ENCODE peak calls at places on chromosomes 1 and 21, in nine cellular contexts. One of them, this sample, is unnamed.

GRCh38 chr1:98674075-98674781 is 12.7 kb downstream of the SNX7 start:
- DNase-seq in tibial nerve: no peak
- DNase-seq in stomach: no peak
- DNase-seq in A549: no peak
- DNase-seq in H1: no peak
- DNase-seq in sigmoid colon: no peak
- DNase-seq in ovary: no peak
- DNase-seq in transverse colon: no peak
- DNase-seq in upper lobe of left lung: no peak
- DNase-seq in this sample: no peak

GRCh38 chr1:160117709-160118183 is 2.2 kb downstream of the ATP1A2 start:
- DNase-seq in tibial nerve: peak; percentile 41
- DNase-seq in stomach: peak; percentile 32
- DNase-seq in A549: no peak
- DNase-seq in H1: no peak
- DNase-seq in sigmoid colon: peak; percentile 89
- DNase-seq in ovary: peak; percentile 68
- DNase-seq in transverse colon: peak; percentile 22
- DNase-seq in upper lobe of left lung: peak; percentile 37
- DNase-seq in this sample: no peak

GRCh38 chr1:199799116-199799515 is 228.4 kb upstream of the NR5A2 start:
- DNase-seq in tibial nerve: no peak
- DNase-seq in stomach: no peak
- DNase-seq in A549: no peak
- DNase-seq in H1: peak; percentile 56
- DNase-seq in sigmoid colon: no peak
- DNase-seq in ovary: no peak
- DNase-seq in transverse colon: no peak
- DNase-seq in upper lobe of left lung: no peak
- DNase-seq in this sample: peak; percentile 53

GRCh38 chr1:1554926-1555915 is 14.8 kb upstream of the TMEM240 start:
- DNase-seq in tibial nerve: no peak
- DNase-seq in stomach: no peak
- DNase-seq in A549: peak; percentile 40
- DNase-seq in H1: no peak
- DNase-seq in sigmoid colon: no peak
- DNase-seq in ovary: no peak
- DNase-seq in transverse colon: no peak
- DNase-seq in upper lobe of left lung: no peak
- DNase-seq in this sample: no peak

GRCh38 chr1:243351347-243351746 is 95.5 kb downstream of the SDCCAG8 start:
- DNase-seq in tibial nerve: no peak
- DNase-seq in stomach: no peak
- DNase-seq in A549: no peak
- DNase-seq in H1: no peak
- DNase-seq in sigmoid colon: no peak
- DNase-seq in ovary: no peak
- DNase-seq in transverse colon: no peak
- DNase-seq in upper lobe of left lung: no peak
- DNase-seq in this sample: no peak

GRCh38 chr1:175129997-175130648 is 62.5 kb downstream of the KIAA0040 start:
- DNase-seq in tibial nerve: no peak
- DNase-seq in stomach: no peak
- DNase-seq in A549: no peak
- DNase-seq in H1: no peak
- DNase-seq in sigmoid colon: no peak
- DNase-seq in ovary: no peak
- DNase-seq in transverse colon: no peak
- DNase-seq in upper lobe of left lung: no peak
- DNase-seq in this sample: no peak

GRCh38 chr1:222225171-222225570 is 322.7 kb downstream of the HHIPL2 start:
- DNase-seq in tibial nerve: no peak
- DNase-seq in stomach: no peak
- DNase-seq in A549: no peak
- DNase-seq in H1: no peak
- DNase-seq in sigmoid colon: no peak
- DNase-seq in ovary: no peak
- DNase-seq in transverse colon: no peak
- DNase-seq in upper lobe of left lung: no peak
- DNase-seq in this sample: no peak

GRCh38 chr1:1200876-1201810 is 5.2 kb downstream of the TNFRSF18 start:
- DNase-seq in tibial nerve: no peak
- DNase-seq in stomach: peak; percentile 49
- DNase-seq in A549: peak; percentile 36
- DNase-seq in H1: peak; percentile 76
- DNase-seq in sigmoid colon: no peak
- DNase-seq in ovary: peak; percentile 43
- DNase-seq in transverse colon: peak; percentile 72
- DNase-seq in upper lobe of left lung: no peak
- DNase-seq in this sample: no peak

GRCh38 chr1:111234258-111234657 is 6.7 kb downstream of the CHI3L2 start:
- DNase-seq in tibial nerve: no peak
- DNase-seq in stomach: no peak
- DNase-seq in A549: no peak
- DNase-seq in H1: no peak
- DNase-seq in sigmoid colon: no peak
- DNase-seq in ovary: no peak
- DNase-seq in transverse colon: no peak
- DNase-seq in upper lobe of left lung: no peak
- DNase-seq in this sample: no peak

GRCh38 chr1:226520640-226521355 is 27.8 kb upstream of the STUM start:
- DNase-seq in tibial nerve: no peak
- DNase-seq in stomach: no peak
- DNase-seq in A549: no peak
- DNase-seq in H1: peak; percentile 62
- DNase-seq in sigmoid colon: no peak
- DNase-seq in ovary: no peak
- DNase-seq in transverse colon: no peak
- DNase-seq in upper lobe of left lung: no peak
- DNase-seq in this sample: no peak

GRCh38 chr1:201938440-201939005 is 7.8 kb downstream of the LMOD1 start:
- DNase-seq in tibial nerve: no peak
- DNase-seq in stomach: no peak
- DNase-seq in A549: no peak
- DNase-seq in H1: no peak
- DNase-seq in sigmoid colon: no peak
- DNase-seq in ovary: no peak
- DNase-seq in transverse colon: no peak
- DNase-seq in upper lobe of left lung: no peak
- DNase-seq in this sample: no peak

GRCh38 chr1:34759472-34760357 is at the start of gene GJB4:
- DNase-seq in tibial nerve: no peak
- DNase-seq in stomach: no peak
- DNase-seq in A549: no peak
- DNase-seq in H1: no peak
- DNase-seq in sigmoid colon: no peak
- DNase-seq in ovary: no peak
- DNase-seq in transverse colon: no peak
- DNase-seq in upper lobe of left lung: no peak
- DNase-seq in this sample: no peak

GRCh38 chr1:116203936-116204335 is 92.7 kb downstream of the MAB21L3 start:
- DNase-seq in tibial nerve: no peak
- DNase-seq in stomach: no peak
- DNase-seq in A549: no peak
- DNase-seq in H1: no peak
- DNase-seq in sigmoid colon: no peak
- DNase-seq in ovary: no peak
- DNase-seq in transverse colon: no peak
- DNase-seq in upper lobe of left lung: no peak
- DNase-seq in this sample: no peak

GRCh38 chr21:36929622-36930021 is 36.8 kb downstream of the HLCS start:
- DNase-seq in tibial nerve: no peak
- DNase-seq in stomach: peak; percentile 55
- DNase-seq in A549: peak; percentile 31
- DNase-seq in H1: no peak
- DNase-seq in sigmoid colon: no peak
- DNase-seq in ovary: peak; percentile 39
- DNase-seq in transverse colon: no peak
- DNase-seq in upper lobe of left lung: no peak
- DNase-seq in this sample: no peak

GRCh38 chr1:214224605-214225354 is 56.2 kb upstream of the SMYD2 start:
- DNase-seq in tibial nerve: no peak
- DNase-seq in stomach: no peak
- DNase-seq in A549: no peak
- DNase-seq in H1: peak; percentile 54
- DNase-seq in sigmoid colon: no peak
- DNase-seq in ovary: no peak
- DNase-seq in transverse colon: no peak
- DNase-seq in upper lobe of left lung: no peak
- DNase-seq in this sample: no peak

GRCh38 chr1:185453496-185454192 is 136.6 kb upstream of the IVNS1ABP start:
- DNase-seq in tibial nerve: no peak
- DNase-seq in stomach: no peak
- DNase-seq in A549: peak; percentile 89
- DNase-seq in H1: no peak
- DNase-seq in sigmoid colon: no peak
- DNase-seq in ovary: no peak
- DNase-seq in transverse colon: no peak
- DNase-seq in upper lobe of left lung: no peak
- DNase-seq in this sample: no peak

GRCh38 chr1:24847995-24848857 is 81.8 kb downstream of the RUNX3 start:
- DNase-seq in tibial nerve: peak; percentile 84
- DNase-seq in stomach: peak; percentile 94
- DNase-seq in A549: peak; percentile 80
- DNase-seq in H1: peak; percentile 99
- DNase-seq in sigmoid colon: peak; percentile 96
- DNase-seq in ovary: peak; percentile 85
- DNase-seq in transverse colon: peak; percentile 95
- DNase-seq in upper lobe of left lung: peak; percentile 95
- DNase-seq in this sample: peak; percentile 97
- H3K4me3 ChIP-seq in tibial nerve: peak overlapping the region; percentile 39
- H3K4me3 ChIP-seq in stomach: peak overlapping the region; percentile 57
- H3K4me3 ChIP-seq in A549: peak overlapping the region; percentile 55
- H3K4me3 ChIP-seq in H1: peak overlapping the region; percentile 65
- H3K4me3 ChIP-seq in sigmoid colon: peak overlapping the region; percentile 59
- H3K4me3 ChIP-seq in ovary: peak overlapping the region; percentile 52
- H3K4me3 ChIP-seq in transverse colon: peak overlapping the region; percentile 47
- H3K4me3 ChIP-seq in upper lobe of left lung: peak overlapping the region; percentile 38
- H3K4me3 ChIP-seq in this sample: peak overlapping the region; percentile 62

GRCh38 chr1:38138498-38139233 is 92.1 kb upstream of the POU3F1 start:
- DNase-seq in tibial nerve: peak; percentile 37
- DNase-seq in stomach: peak; percentile 82
- DNase-seq in A549: peak; percentile 73
- DNase-seq in H1: no peak
- DNase-seq in sigmoid colon: peak; percentile 91
- DNase-seq in ovary: peak; percentile 65
- DNase-seq in transverse colon: peak; percentile 57
- DNase-seq in upper lobe of left lung: peak; percentile 82
- DNase-seq in this sample: no peak
- H3K27ac ChIP-seq in tibial nerve: peak overlapping the region; percentile 87
- H3K27ac ChIP-seq in stomach: no peak overlapping the region
- H3K27ac ChIP-seq in A549: peak overlapping the region; percentile 72
- H3K27ac ChIP-seq in H1: no peak overlapping the region
- H3K27ac ChIP-seq in sigmoid colon: peak overlapping the region; percentile 33
- H3K27ac ChIP-seq in ovary: no peak overlapping the region
- H3K27ac ChIP-seq in transverse colon: no peak overlapping the region
- H3K27ac ChIP-seq in upper lobe of left lung: peak overlapping the region; percentile 28
- H3K27ac ChIP-seq in this sample: peak overlapping the region; percentile 59

DNA sequence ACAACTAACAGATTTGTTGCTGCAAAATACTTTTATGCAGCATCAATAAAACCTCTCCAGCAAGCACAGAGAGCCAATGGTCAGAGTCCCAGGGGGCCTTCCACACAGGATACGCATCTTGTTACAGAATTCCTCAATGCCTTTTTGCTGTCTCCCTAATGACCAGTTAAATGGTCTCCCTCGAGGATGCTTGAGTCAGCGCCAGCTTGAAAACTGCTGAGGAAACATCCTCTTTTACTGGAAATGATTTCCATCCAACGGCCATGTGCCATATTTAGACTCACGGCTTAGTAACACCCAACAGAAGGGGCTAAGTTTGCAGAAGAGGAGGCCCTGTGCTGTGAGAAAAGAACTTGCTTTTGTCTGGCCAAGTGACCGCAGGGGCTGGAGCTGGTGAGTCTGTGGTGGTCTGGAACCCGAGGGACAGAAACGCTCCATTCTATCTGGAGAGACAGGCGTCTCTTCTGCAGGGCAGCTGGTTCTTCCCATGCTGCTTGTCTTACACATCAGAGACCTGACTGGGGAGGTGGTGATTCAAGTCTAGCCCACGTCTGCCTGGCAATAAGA is 496.4 kb downstream of the SETD4 start:
- DNase-seq in tibial nerve: peak; percentile 14
- DNase-seq in stomach: no peak
- DNase-seq in A549: no peak
- DNase-seq in H1: no peak
- DNase-seq in sigmoid colon: peak; percentile 74
- DNase-seq in ovary: peak; percentile 24
- DNase-seq in transverse colon: peak; percentile 11
- DNase-seq in upper lobe of left lung: peak; percentile 28
- DNase-seq in this sample: no peak
- TF ChIP-seq EP300 in tibial nerve: peak; percentile 80
- TF ChIP-seq EP300 in stomach: no peak
- TF ChIP-seq EP300 in A549: no peak
- TF ChIP-seq EP300 in H1: no peak
- TF ChIP-seq EP300 in sigmoid colon: no peak
- TF ChIP-seq EP300 in ovary: no peak
- TF ChIP-seq EP300 in transverse colon: no peak
- TF ChIP-seq EP300 in upper lobe of left lung: peak; percentile 36
- TF ChIP-seq EP300 in this sample: no peak

GRCh38 chr1:38486115-38486514 is 373.5 kb downstream of the RRAGC start:
- DNase-seq in tibial nerve: no peak
- DNase-seq in stomach: no peak
- DNase-seq in A549: no peak
- DNase-seq in H1: no peak
- DNase-seq in sigmoid colon: no peak
- DNase-seq in ovary: no peak
- DNase-seq in transverse colon: no peak
- DNase-seq in upper lobe of left lung: no peak
- DNase-seq in this sample: no peak

GRCh38 chr1:38489844-38490270 is 369.7 kb downstream of the RRAGC start:
- DNase-seq in tibial nerve: no peak
- DNase-seq in stomach: no peak
- DNase-seq in A549: peak; percentile 31
- DNase-seq in H1: peak; percentile 96
- DNase-seq in sigmoid colon: no peak
- DNase-seq in ovary: no peak
- DNase-seq in transverse colon: peak; percentile 15
- DNase-seq in upper lobe of left lung: no peak
- DNase-seq in this sample: no peak

GRCh38 chr1:38487398-38487797 is 372.2 kb downstream of the RRAGC start:
- DNase-seq in tibial nerve: no peak
- DNase-seq in stomach: no peak
- DNase-seq in A549: no peak
- DNase-seq in H1: no peak
- DNase-seq in sigmoid colon: no peak
- DNase-seq in ovary: no peak
- DNase-seq in transverse colon: no peak
- DNase-seq in upper lobe of left lung: no peak
- DNase-seq in this sample: no peak

GRCh38 chr1:38488162-38488898 is 371.2 kb downstream of the RRAGC start:
- DNase-seq in tibial nerve: no peak
- DNase-seq in stomach: no peak
- DNase-seq in A549: no peak
- DNase-seq in H1: peak; percentile 10
- DNase-seq in sigmoid colon: no peak
- DNase-seq in ovary: no peak
- DNase-seq in transverse colon: no peak
- DNase-seq in upper lobe of left lung: no peak
- DNase-seq in this sample: no peak
- H3K4me3 ChIP-seq in tibial nerve: no peak overlapping the region
- H3K4me3 ChIP-seq in stomach: no peak overlapping the region
- H3K4me3 ChIP-seq in A549: no peak overlapping the region
- H3K4me3 ChIP-seq in H1: no peak overlapping the region
- H3K4me3 ChIP-seq in sigmoid colon: no peak overlapping the region
- H3K4me3 ChIP-seq in ovary: no peak overlapping the region
- H3K4me3 ChIP-seq in transverse colon: no peak overlapping the region
- H3K4me3 ChIP-seq in upper lobe of left lung: no peak overlapping the region
- H3K4me3 ChIP-seq in this sample: no peak overlapping the region

GRCh38 chr1:44553127-44553758 is 121.0 kb downstream of the TMEM53 start:
- DNase-seq in tibial nerve: no peak
- DNase-seq in stomach: no peak
- DNase-seq in A549: peak; percentile 17
- DNase-seq in H1: no peak
- DNase-seq in sigmoid colon: no peak
- DNase-seq in ovary: no peak
- DNase-seq in transverse colon: no peak
- DNase-seq in upper lobe of left lung: no peak
- DNase-seq in this sample: no peak
- H3K27ac ChIP-seq in tibial nerve: no peak overlapping the region
- H3K27ac ChIP-seq in stomach: no peak overlapping the region
- H3K27ac ChIP-seq in A549: peak overlapping the region; percentile 63
- H3K27ac ChIP-seq in H1: no peak overlapping the region
- H3K27ac ChIP-seq in sigmoid colon: no peak overlapping the region
- H3K27ac ChIP-seq in ovary: no peak overlapping the region
- H3K27ac ChIP-seq in transverse colon: no peak overlapping the region
- H3K27ac ChIP-seq in upper lobe of left lung: no peak overlapping the region
- H3K27ac ChIP-seq in this sample: no peak overlapping the region

This sample was measured in esophagus muscularis mucosa.